ENCODE peak calls at places on chromosome 6, in ten cellular contexts. N is naive B cell, O is retinal pigment epithelial cell, U is KG1, L is HCT116, T is amniotic stem cell, W is ecto neural progenitor cell, S is nephron progenitor cell, A is HT1080, K is AG04449. R is an unnamed sample.

GRCh38 chr6:34926655-34927054 is 37.6 kb downstream of the ANKS1A start:
- DNase-seq in N (no peak), O (no peak), U (no peak), L (no peak), T (no peak), W (no peak), S (no peak), A (peak), K (no peak), R (no peak)

GRCh38 chr6:138795809-138796469 is at the start of gene ECT2L:
- DNase-seq in N (no peak), O (no peak), U (no peak), L (no peak), T (no peak), W (peak), S (peak), A (no peak), K (no peak), R (no peak)

GRCh38 chr6:149094156-149094555 is 223.4 kb upstream of the TAB2 start:
- DNase-seq in N (no peak), O (peak), U (no peak), L (no peak), T (no peak), W (no peak), S (no peak), A (peak), K (no peak), R (no peak)

GRCh38 chr6:21731411-21732031 is 138.0 kb downstream of the SOX4 start:
- DNase-seq in N (no peak), O (peak), U (no peak), L (no peak), T (no peak), W (no peak), S (no peak), A (peak), K (no peak), R (no peak)

GRCh38 chr6:28977351-28978136 is 27.6 kb downstream of the ZNF311 start:
- DNase-seq in N (peak), O (no peak), U (no peak), L (no peak), T (no peak), W (no peak), S (no peak), A (peak), K (no peak), R (no peak)

GRCh38 chr6:1630771-1631217 is 21.1 kb downstream of the FOXC1 start:
- DNase-seq in N (no peak), O (no peak), U (no peak), L (peak), T (no peak), W (no peak), S (no peak), A (peak), K (no peak), R (no peak)

GRCh38 chr6:106973841-106974336 is 640 bp downstream of the CD24 start:
- DNase-seq in N (peak), O (no peak), U (no peak), L (no peak), T (no peak), W (no peak), S (peak), A (no peak), K (no peak), R (no peak)

GRCh38 chr6:137307163-137307851 is 88.1 kb upstream of the IFNGR1 start:
- DNase-seq in N (peak), O (no peak), U (peak), L (no peak), T (no peak), W (no peak), S (no peak), A (no peak), K (no peak), R (no peak)

GRCh38 chr6:166602928-166603690 is 16.6 kb upstream of the RAMACL start:
- DNase-seq in N (no peak), O (no peak), U (no peak), L (no peak), T (no peak), W (no peak), S (no peak), A (no peak), K (no peak), R (no peak)

GRCh38 chr6:164252952-164253351 is 838.4 kb downstream of the QKI start:
- DNase-seq in N (no peak), O (no peak), U (no peak), L (no peak), T (no peak), W (no peak), S (peak), A (no peak), K (no peak), R (no peak)

GRCh38 chr6:111800821-111801220 is 72.4 kb downstream of the FYN start:
- DNase-seq in N (no peak), O (no peak), U (no peak), L (no peak), T (no peak), W (no peak), S (no peak), A (no peak), K (no peak), R (no peak)

GRCh38 chr6:135128268-135128914 is 52.7 kb upstream of the MYB start:
- DNase-seq in N (no peak), O (no peak), U (no peak), L (no peak), T (no peak), W (no peak), S (no peak), A (no peak), K (no peak), R (peak)